ENCODE peak calls at places on chromosome 20, in four cellular contexts. W is CD8-positive, alpha-beta T cell; V is endothelial cell of umbilical vein; N is pancreas. E is an unnamed sample.

GRCh38 chr20:46282669-46283068 is 25.6 kb downstream of the CDH22 start:
- DNase-seq in W (no peak), V (no peak), N (no peak), E (no peak)

GRCh38 chr20:21490105-21490504 is 23.8 kb downstream of the NKX2-2 start:
- DNase-seq in W (no peak), V (peak), N (no peak), E (no peak)

GRCh38 chr20:33392016-33392415 is 9.3 kb downstream of the CDK5RAP1 start:
- DNase-seq in W (no peak), V (no peak), N (no peak), E (no peak)

GRCh38 chr20:47735412-47736400 is 49.6 kb downstream of the SULF2 start:
- DNase-seq in W (no peak), V (no peak), N (no peak), E (peak)

GRCh38 chr20:19661717-19662637 is 96.1 kb upstream of the RIN2 start:
- DNase-seq in W (peak), V (peak), N (peak), E (peak)

GRCh38 chr20:14556206-14556605 is 218.8 kb upstream of the FLRT3 start:
- DNase-seq in W (no peak), V (no peak), N (no peak), E (no peak)

GRCh38 chr20:48107560-48107959 is 322.3 kb upstream of the SULF2 start:
- DNase-seq in W (no peak), V (peak), N (no peak), E (no peak)

GRCh38 chr20:9916776-9917175 is 77.9 kb upstream of the PAK5 start:
- DNase-seq in W (no peak), V (no peak), N (no peak), E (no peak)

GRCh38 chr20:46713957-46714834 is 4.7 kb downstream of the SLC2A10 start:
- DNase-seq in W (no peak), V (no peak), N (peak), E (no peak)

GRCh38 chr20:17849901-17850673 is 118.5 kb downstream of the SNX5 start:
- DNase-seq in W (no peak), V (peak), N (no peak), E (peak)

GRCh38 chr20:21808863-21809664 is 103.6 kb downstream of the PAX1 start:
- DNase-seq in W (no peak), V (no peak), N (peak), E (no peak)

GRCh38 chr20:16944753-16945152 is 196.6 kb downstream of the OTOR start:
- DNase-seq in W (no peak), V (no peak), N (no peak), E (no peak)

GRCh38 chr20:21453676-21454075 is 56.4 kb upstream of the NKX2-4 start:
- DNase-seq in W (no peak), V (no peak), N (no peak), E (no peak)

GRCh38 chr20:57248132-57248797 is 18.2 kb downstream of the BMP7 start:
- DNase-seq in W (no peak), V (no peak), N (no peak), E (no peak)

GRCh38 chr20:33370296-33370695 is 31.0 kb downstream of the CDK5RAP1 start:
- DNase-seq in W (peak), V (no peak), N (no peak), E (no peak)

GRCh38 chr20:5893052-5893451 is 57.3 kb downstream of the TRMT6 start:
- DNase-seq in W (no peak), V (no peak), N (no peak), E (no peak)

GRCh38 chr20:56433880-56434255 is 21.8 kb downstream of the CASS4 start:
- DNase-seq in W (no peak), V (no peak), N (no peak), E (no peak)

GRCh38 chr20:49519212-49519712 is 36.8 kb upstream of the KCNB1 start:
- DNase-seq in W (no peak), V (no peak), N (no peak), E (no peak)

GRCh38 chr20:15951711-15952110 is 621.5 kb downstream of the KIF16B start:
- DNase-seq in W (no peak), V (no peak), N (no peak), E (no peak)

GRCh38 chr20:61613885-61614284 is 361.8 kb downstream of the CDH4 start:
- DNase-seq in W (no peak), V (no peak), N (no peak), E (no peak)

GRCh38 chr20:6966721-6967120 is 199.2 kb downstream of the BMP2 start:
- DNase-seq in W (no peak), V (no peak), N (no peak), E (no peak)

GRCh38 chr20:36167826-36168634 is 13.5 kb downstream of the EPB41L1 start:
- DNase-seq in W (no peak), V (no peak), N (no peak), E (no peak)

GRCh38 chr20:21324126-21324525 is 21.0 kb downstream of the XRN2 start:
- DNase-seq in W (no peak), V (no peak), N (no peak), E (no peak)

GRCh38 chr20:49479785-49480184 is 2.7 kb downstream of the KCNB1 start:
- DNase-seq in W (no peak), V (no peak), N (no peak), E (no peak)

GRCh38 chr20:1423625-1424106 is 30.8 kb upstream of the FKBP1A start:
- DNase-seq in W (no peak), V (peak), N (no peak), E (no peak)

GRCh38 chr20:8782804-8783203 is 286.1 kb upstream of the PLCB4 start:
- DNase-seq in W (no peak), V (no peak), N (no peak), E (no peak)

GRCh38 chr20:64074963-64075362 is 4.4 kb downstream of the RGS19 start:
- DNase-seq in W (no peak), V (no peak), N (no peak), E (no peak)

GRCh38 chr20:23257106-23257761 is 93.4 kb upstream of the NXT1 start:
- DNase-seq in W (no peak), V (peak), N (no peak), E (no peak)

GRCh38 chr20:19913927-19914614 is 103.1 kb upstream of the NAA20 start:
- DNase-seq in W (no peak), V (peak), N (no peak), E (no peak)

GRCh38 chr20:17796096-17796563 is 96.4 kb downstream of the BANF2 start:
- DNase-seq in W (no peak), V (peak), N (peak), E (peak)

GRCh38 chr20:13231031-13231752 is 10.1 kb downstream of the ISM1 start:
- DNase-seq in W (no peak), V (no peak), N (no peak), E (no peak)

GRCh38 chr20:39916236-39916635 is 772.8 kb downstream of the MAFB start:
- DNase-seq in W (no peak), V (no peak), N (no peak), E (no peak)

GRCh38 chr20:54995553-54995952 is 520.2 kb downstream of the DOK5 start:
- DNase-seq in W (no peak), V (no peak), N (no peak), E (no peak)

DNA sequence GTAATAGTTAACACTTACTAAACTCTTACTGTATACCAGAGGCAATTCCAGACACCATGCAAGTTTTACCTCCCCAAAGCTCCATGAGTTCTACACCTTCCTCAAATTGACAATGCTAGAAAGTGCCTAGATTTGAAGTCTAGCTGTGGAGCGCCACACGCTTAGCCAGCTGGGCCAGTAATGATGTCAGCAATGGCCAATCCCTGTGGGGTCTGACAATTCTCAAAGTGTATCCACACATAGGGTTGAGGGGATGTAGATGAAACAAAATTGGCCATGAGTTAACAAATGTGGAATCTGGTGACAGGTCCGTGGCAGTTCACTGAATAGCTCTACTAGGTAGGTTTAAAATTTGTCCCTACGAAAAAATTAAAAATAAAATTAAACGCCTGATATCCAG is 1.3 kb downstream of the ZNF343 start:
- DNase-seq in W (no peak), V (no peak), N (no peak), E (no peak)
- H3K4me3 ChIP-seq in W (no peak), V (no peak), N (no peak), E (no peak)

GRCh38 chr20:3768342-3769130 is 983 bp upstream of the ADISSP start:
- DNase-seq in W (peak), V (peak), N (peak), E (peak)

GRCh38 chr20:3766381-3766780 is 1.2 kb downstream of the ADISSP start:
- DNase-seq in W (no peak), V (no peak), N (peak), E (no peak)

GRCh38 chr20:3765171-3765887 is 2.2 kb downstream of the ADISSP start:
- DNase-seq in W (no peak), V (no peak), N (peak), E (peak)

GRCh38 chr20:3766832-3767433 is 620 bp downstream of the ADISSP start:
- DNase-seq in W (no peak), V (no peak), N (peak), E (peak)

GRCh38 chr20:3767434-3768341 is at the start of gene ADISSP:
- DNase-seq in W (peak), V (peak), N (peak), E (peak)
- TF ChIP-seq CTCF in W (no peak), V (no peak), N (no peak), E (no peak)

GRCh38 chr20:58892932-58893224 is 40.4 kb downstream of the GNAS start:
- DNase-seq in W (no peak), V (no peak), N (no peak), E (no peak)
- H3K27ac ChIP-seq in W (peak), V (peak), N (peak), E (peak)

GRCh38 chr20:62935204-62935967 is 2.6 kb upstream of the GID8 start:
- DNase-seq in W (no peak), V (no peak), N (no peak), E (no peak)

GRCh38 chr20:62936996-62937352 is 973 bp upstream of the GID8 start:
- DNase-seq in W (no peak), V (peak), N (no peak), E (no peak)

GRCh38 chr20:62933966-62934365 is 4.0 kb upstream of the GID8 start:
- DNase-seq in W (no peak), V (no peak), N (no peak), E (no peak)

GRCh38 chr20:62937353-62938104 is 418 bp upstream of the GID8 start:
- DNase-seq in W (peak), V (peak), N (peak), E (peak)

GRCh38 chr20:62935968-62936585 is 1.9 kb upstream of the GID8 start:
- DNase-seq in W (no peak), V (no peak), N (no peak), E (no peak)
- H3K4me3 ChIP-seq in W (no peak), V (no peak), N (no peak), E (peak)

DNA sequence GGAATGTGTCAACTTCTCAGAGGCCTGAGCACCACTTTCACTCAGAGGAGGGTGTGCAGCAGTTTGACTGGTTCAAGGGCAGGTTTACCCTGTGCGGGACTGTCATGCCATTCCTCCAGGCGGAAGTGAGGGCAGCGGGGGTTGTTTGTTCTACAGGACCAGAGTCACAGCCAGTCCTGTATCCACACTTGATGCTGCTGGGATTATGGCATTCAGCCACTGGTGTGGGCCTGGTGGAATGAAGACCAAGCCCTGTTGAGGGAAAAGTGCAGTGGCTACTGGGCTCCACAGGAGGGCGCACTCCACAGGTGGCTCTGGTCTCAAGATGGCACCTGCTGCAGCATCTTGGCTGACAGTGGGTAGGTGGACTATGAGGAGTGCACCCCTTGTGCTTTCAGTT is 14.8 kb downstream of the SEMG2 start:
- DNase-seq in W (no peak), V (no peak), N (no peak), E (no peak)
- TF ChIP-seq CTCF in W (no peak), V (peak), N (no peak), E (no peak)

GRCh38 chr20:31682927-31683326 is 39.7 kb downstream of the BCL2L1 start:
- DNase-seq in W (no peak), V (peak), N (no peak), E (no peak)
- H3K27ac ChIP-seq in W (no peak), V (peak), N (no peak), E (no peak)

DNA sequence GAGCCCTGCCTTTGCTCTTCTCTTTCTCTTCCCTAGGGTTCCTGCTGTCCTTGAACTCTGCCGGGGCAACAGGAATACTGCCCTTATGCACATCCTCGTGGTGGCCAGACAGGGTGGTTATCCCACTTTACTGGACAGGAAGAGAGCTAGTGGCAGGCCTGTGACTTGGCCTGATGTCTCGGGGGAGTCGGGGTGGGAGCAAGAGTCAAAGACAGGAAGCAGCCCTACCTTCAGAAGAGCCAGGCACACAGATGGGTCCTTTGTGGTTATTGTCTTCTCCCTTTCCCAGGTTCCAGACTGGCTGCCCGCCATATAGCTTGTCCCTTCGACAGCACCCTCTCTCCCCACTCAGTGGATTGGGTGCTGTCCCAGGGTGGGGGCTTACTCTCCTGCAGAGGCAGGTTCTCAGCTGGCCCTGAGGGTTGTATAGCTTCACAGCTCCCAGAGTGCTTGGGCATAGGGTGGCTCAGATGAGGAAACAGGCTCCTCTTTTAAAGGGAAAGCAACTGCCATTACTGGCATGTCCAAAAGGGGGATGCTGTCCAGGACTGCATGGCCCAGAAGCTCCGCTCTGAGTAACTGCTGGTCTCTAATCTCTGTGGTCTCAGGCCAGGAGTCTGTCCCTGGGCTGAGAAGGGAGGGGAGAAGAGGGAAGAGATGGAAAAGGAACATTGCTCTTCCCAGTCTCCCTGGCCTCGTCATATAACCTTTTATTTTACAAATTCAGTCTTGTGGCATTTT is 17.3 kb downstream of the PLCG1 start:
- DNase-seq in W (no peak), V (no peak), N (no peak), E (peak)
- H3K4me3 ChIP-seq in W (peak), V (no peak), N (no peak), E (no peak)

GRCh38 chr20:4131911-4132310 is 116.6 kb upstream of the RNF24 start:
- DNase-seq in W (no peak), V (no peak), N (no peak), E (no peak)
- TF ChIP-seq CTCF in W (no peak), V (no peak), N (no peak), E (no peak)

GRCh38 chr20:62831361-62831788 is 14.5 kb downstream of the COL9A3 start:
- DNase-seq in W (no peak), V (no peak), N (peak), E (no peak)

GRCh38 chr20:62831854-62832211 is 15.0 kb downstream of the COL9A3 start:
- DNase-seq in W (no peak), V (no peak), N (no peak), E (peak)

GRCh38 chr20:62832951-62833391 is 16.1 kb downstream of the COL9A3 start:
- DNase-seq in W (no peak), V (no peak), N (peak), E (peak)

GRCh38 chr20:62830821-62831220 is 14.0 kb downstream of the COL9A3 start:
- DNase-seq in W (no peak), V (no peak), N (peak), E (peak)

GRCh38 chr20:62832212-62832922 is 15.5 kb downstream of the COL9A3 start:
- DNase-seq in W (no peak), V (no peak), N (peak), E (peak)
- H3K27ac ChIP-seq in W (no peak), V (no peak), N (peak), E (no peak)

GRCh38 chr20:37295595-37295994 is 6.1 kb downstream of the MANBAL start:
- DNase-seq in W (no peak), V (no peak), N (no peak), E (no peak)
- H3K4me3 ChIP-seq in W (no peak), V (no peak), N (no peak), E (no peak)